ENCODE peak calls at places on chromosomes 5 and 9, in six cellular contexts. One of them, this sample, is unnamed.

GRCh38 chr5:9516591-9516990 is 29.3 kb downstream of the SEMA5A start:
- DNase-seq in coronary artery: no peak
- DNase-seq in uterus: no peak
- DNase-seq in brain microvascular endothelial cell: no peak
- DNase-seq in AG04449: no peak
- DNase-seq in HFF-Myc: no peak
- DNase-seq in this sample: no peak

GRCh38 chr5:139410886-139411835 is 7.3 kb upstream of the SPATA24 start:
- DNase-seq in coronary artery: no peak
- DNase-seq in uterus: peak; percentile 73
- DNase-seq in brain microvascular endothelial cell: no peak
- DNase-seq in HFF-Myc: no peak
- DNase-seq in AG04449: no peak
- DNase-seq in this sample: no peak

GRCh38 chr5:138339086-138339456 is 1.0 kb downstream of the FAM53C start:
- DNase-seq in coronary artery: no peak
- DNase-seq in AG04449: no peak
- DNase-seq in HFF-Myc: no peak
- DNase-seq in brain microvascular endothelial cell: no peak
- DNase-seq in uterus: no peak
- DNase-seq in this sample: no peak

GRCh38 chr9:118975736-118976135 is 393.5 kb downstream of the BRINP1 start:
- DNase-seq in coronary artery: no peak
- DNase-seq in HFF-Myc: no peak
- DNase-seq in uterus: no peak
- DNase-seq in brain microvascular endothelial cell: no peak
- DNase-seq in AG04449: no peak
- DNase-seq in this sample: no peak

GRCh38 chr9:37010976-37011375 is 23.1 kb downstream of the PAX5 start:
- DNase-seq in HFF-Myc: no peak
- DNase-seq in uterus: no peak
- DNase-seq in brain microvascular endothelial cell: no peak
- DNase-seq in AG04449: no peak
- DNase-seq in coronary artery: no peak
- DNase-seq in this sample: no peak

GRCh38 chr9:21316032-21316842 is 11.1 kb upstream of the IFNA5 start:
- DNase-seq in coronary artery: no peak
- DNase-seq in HFF-Myc: no peak
- DNase-seq in uterus: no peak
- DNase-seq in brain microvascular endothelial cell: no peak
- DNase-seq in AG04449: no peak
- DNase-seq in this sample: no peak

GRCh38 chr9:911003-911402 is 65.5 kb upstream of the DMRT3 start:
- DNase-seq in AG04449: no peak
- DNase-seq in uterus: no peak
- DNase-seq in coronary artery: no peak
- DNase-seq in brain microvascular endothelial cell: no peak
- DNase-seq in HFF-Myc: no peak
- DNase-seq in this sample: no peak

GRCh38 chr9:134061019-134061687 is 6.7 kb downstream of the BRD3 start:
- DNase-seq in AG04449: no peak
- DNase-seq in HFF-Myc: no peak
- DNase-seq in uterus: no peak
- DNase-seq in brain microvascular endothelial cell: no peak
- DNase-seq in coronary artery: no peak
- DNase-seq in this sample: no peak

GRCh38 chr5:137498301-137498735 is 808 bp downstream of the SPOCK1 start:
- DNase-seq in uterus: no peak
- DNase-seq in coronary artery: no peak
- DNase-seq in AG04449: no peak
- DNase-seq in HFF-Myc: no peak
- DNase-seq in brain microvascular endothelial cell: no peak
- DNase-seq in this sample: no peak

GRCh38 chr5:178162481-178162880 is 8.8 kb upstream of the NHP2 start:
- DNase-seq in AG04449: no peak
- DNase-seq in HFF-Myc: no peak
- DNase-seq in coronary artery: no peak
- DNase-seq in uterus: no peak
- DNase-seq in brain microvascular endothelial cell: no peak
- DNase-seq in this sample: no peak

GRCh38 chr5:5116953-5117352 is 23.2 kb upstream of the ADAMTS16 start:
- DNase-seq in uterus: no peak
- DNase-seq in HFF-Myc: no peak
- DNase-seq in coronary artery: no peak
- DNase-seq in brain microvascular endothelial cell: no peak
- DNase-seq in AG04449: no peak
- DNase-seq in this sample: no peak

GRCh38 chr9:128632486-128632885 is 24.2 kb downstream of the DYNC2I2 start:
- DNase-seq in uterus: no peak
- DNase-seq in AG04449: no peak
- DNase-seq in brain microvascular endothelial cell: no peak
- DNase-seq in coronary artery: no peak
- DNase-seq in HFF-Myc: no peak
- DNase-seq in this sample: no peak

GRCh38 chr5:5512496-5512895 is 90.0 kb downstream of the ICE1 start:
- DNase-seq in uterus: no peak
- DNase-seq in HFF-Myc: no peak
- DNase-seq in AG04449: no peak
- DNase-seq in coronary artery: no peak
- DNase-seq in brain microvascular endothelial cell: no peak
- DNase-seq in this sample: no peak

GRCh38 chr9:73780916-73781315 is 629.3 kb downstream of the ANXA1 start:
- DNase-seq in HFF-Myc: peak; percentile 2
- DNase-seq in uterus: no peak
- DNase-seq in brain microvascular endothelial cell: peak; percentile 32
- DNase-seq in AG04449: no peak
- DNase-seq in coronary artery: no peak
- DNase-seq in this sample: no peak

GRCh38 chr5:41527201-41527779 is 16.9 kb upstream of the PLCXD3 start:
- DNase-seq in uterus: no peak
- DNase-seq in coronary artery: peak; percentile 76
- DNase-seq in AG04449: peak; percentile 95
- DNase-seq in HFF-Myc: peak; percentile 29
- DNase-seq in brain microvascular endothelial cell: peak; percentile 93
- DNase-seq in this sample: no peak

GRCh38 chr5:143290115-143290514 is 113.4 kb downstream of the NR3C1 start:
- DNase-seq in AG04449: no peak
- DNase-seq in brain microvascular endothelial cell: no peak
- DNase-seq in HFF-Myc: no peak
- DNase-seq in coronary artery: no peak
- DNase-seq in uterus: no peak
- DNase-seq in this sample: no peak

GRCh38 chr5:115168829-115169391 is 798 bp downstream of the TRIM36 start:
- DNase-seq in brain microvascular endothelial cell: no peak
- DNase-seq in uterus: no peak
- DNase-seq in AG04449: no peak
- DNase-seq in coronary artery: no peak
- DNase-seq in HFF-Myc: no peak
- DNase-seq in this sample: no peak

GRCh38 chr5:150758210-150758533 is 645 bp downstream of the DCTN4 start:
- DNase-seq in AG04449: no peak
- DNase-seq in brain microvascular endothelial cell: no peak
- DNase-seq in uterus: no peak
- DNase-seq in coronary artery: no peak
- DNase-seq in HFF-Myc: no peak
- DNase-seq in this sample: no peak
- TF ChIP-seq CTCF in AG04449: no peak
- TF ChIP-seq CTCF in brain microvascular endothelial cell: no peak
- TF ChIP-seq CTCF in uterus: no peak
- TF ChIP-seq CTCF in coronary artery: no peak
- TF ChIP-seq CTCF in HFF-Myc: no peak
- TF ChIP-seq CTCF in this sample: no peak

GRCh38 chr9:115359011-115359780 is 241.2 kb upstream of the TNC start:
- DNase-seq in HFF-Myc: no peak
- DNase-seq in brain microvascular endothelial cell: no peak
- DNase-seq in AG04449: no peak
- DNase-seq in coronary artery: no peak
- DNase-seq in uterus: no peak
- DNase-seq in this sample: no peak
- H3K4me3 ChIP-seq in HFF-Myc: no peak overlapping the region
- H3K4me3 ChIP-seq in brain microvascular endothelial cell: no peak overlapping the region
- H3K4me3 ChIP-seq in AG04449: no peak overlapping the region
- H3K4me3 ChIP-seq in coronary artery: no peak overlapping the region
- H3K4me3 ChIP-seq in uterus: no peak overlapping the region
- H3K4me3 ChIP-seq in this sample: no peak overlapping the region

DNA sequence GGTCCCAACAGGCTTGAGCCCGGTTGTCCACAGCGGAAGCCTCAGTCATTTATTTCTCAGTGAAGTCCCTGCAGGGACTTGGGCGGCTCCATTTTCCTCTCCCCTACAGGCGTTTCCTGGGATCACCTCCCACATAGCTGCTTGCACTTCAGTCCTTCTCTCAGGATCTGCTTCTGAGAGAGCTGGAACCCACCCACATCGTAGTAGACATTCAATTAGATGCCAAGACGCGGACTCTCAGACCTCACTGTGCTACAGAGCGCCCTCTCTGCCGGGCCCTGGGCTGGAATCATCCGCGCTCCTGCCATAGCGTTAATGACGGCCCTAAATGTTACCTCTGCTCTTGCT is 54.0 kb upstream of the ROR2 start:
- DNase-seq in HFF-Myc: no peak
- DNase-seq in coronary artery: no peak
- DNase-seq in uterus: no peak
- DNase-seq in AG04449: no peak
- DNase-seq in brain microvascular endothelial cell: no peak
- DNase-seq in this sample: no peak
- TF ChIP-seq CTCF in HFF-Myc: no peak
- TF ChIP-seq CTCF in coronary artery: no peak
- TF ChIP-seq CTCF in uterus: no peak
- TF ChIP-seq CTCF in AG04449: no peak
- TF ChIP-seq CTCF in brain microvascular endothelial cell: no peak
- TF ChIP-seq CTCF in this sample: no peak

DNA sequence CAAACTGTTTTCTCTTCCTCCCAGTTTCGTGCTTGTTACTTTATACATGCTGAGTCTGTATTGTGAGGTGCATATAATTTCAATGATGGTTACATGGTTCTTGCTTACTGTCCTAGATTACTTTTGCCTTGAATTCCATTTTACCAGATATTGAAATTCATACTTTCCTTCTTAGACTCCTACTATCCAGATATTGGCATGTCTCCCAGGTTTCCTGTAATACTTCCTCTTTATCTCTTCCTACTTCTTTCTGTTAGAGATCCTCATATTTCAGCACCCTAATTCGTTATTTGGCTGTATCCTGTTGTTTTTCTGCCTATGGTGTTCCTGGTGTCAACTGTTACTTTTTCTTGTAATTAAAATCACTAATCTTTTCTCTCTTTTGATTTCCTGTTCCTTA is 522.1 kb downstream of the CCDC171 start:
- DNase-seq in brain microvascular endothelial cell: no peak
- DNase-seq in AG04449: no peak
- DNase-seq in HFF-Myc: no peak
- DNase-seq in coronary artery: no peak
- DNase-seq in uterus: no peak
- DNase-seq in this sample: no peak
- H3K4me3 ChIP-seq in brain microvascular endothelial cell: no peak overlapping the region
- H3K4me3 ChIP-seq in AG04449: no peak overlapping the region
- H3K4me3 ChIP-seq in HFF-Myc: no peak overlapping the region
- H3K4me3 ChIP-seq in coronary artery: no peak overlapping the region
- H3K4me3 ChIP-seq in uterus: no peak overlapping the region
- H3K4me3 ChIP-seq in this sample: no peak overlapping the region

GRCh38 chr9:131773911-131774379 is 34.1 kb upstream of the RAPGEF1 start:
- DNase-seq in coronary artery: no peak
- DNase-seq in HFF-Myc: peak; percentile 48
- DNase-seq in AG04449: no peak
- DNase-seq in brain microvascular endothelial cell: peak; percentile 46
- DNase-seq in uterus: no peak
- DNase-seq in this sample: no peak
- TF ChIP-seq CTCF in coronary artery: no peak
- TF ChIP-seq CTCF in HFF-Myc: no peak
- TF ChIP-seq CTCF in AG04449: no peak
- TF ChIP-seq CTCF in brain microvascular endothelial cell: no peak
- TF ChIP-seq CTCF in uterus: no peak
- TF ChIP-seq CTCF in this sample: no peak

GRCh38 chr9:136644343-136644592 is 18.4 kb upstream of the EGFL7 start:
- DNase-seq in brain microvascular endothelial cell: no peak
- DNase-seq in uterus: peak; percentile 78
- DNase-seq in AG04449: no peak
- DNase-seq in HFF-Myc: no peak
- DNase-seq in coronary artery: peak; percentile 88
- DNase-seq in this sample: no peak
- H3K4me3 ChIP-seq in brain microvascular endothelial cell: no peak overlapping the region
- H3K4me3 ChIP-seq in uterus: peak overlapping the region; percentile 4
- H3K4me3 ChIP-seq in AG04449: no peak overlapping the region
- H3K4me3 ChIP-seq in HFF-Myc: no peak overlapping the region
- H3K4me3 ChIP-seq in coronary artery: peak overlapping the region; percentile 64
- H3K4me3 ChIP-seq in this sample: no peak overlapping the region

DNA sequence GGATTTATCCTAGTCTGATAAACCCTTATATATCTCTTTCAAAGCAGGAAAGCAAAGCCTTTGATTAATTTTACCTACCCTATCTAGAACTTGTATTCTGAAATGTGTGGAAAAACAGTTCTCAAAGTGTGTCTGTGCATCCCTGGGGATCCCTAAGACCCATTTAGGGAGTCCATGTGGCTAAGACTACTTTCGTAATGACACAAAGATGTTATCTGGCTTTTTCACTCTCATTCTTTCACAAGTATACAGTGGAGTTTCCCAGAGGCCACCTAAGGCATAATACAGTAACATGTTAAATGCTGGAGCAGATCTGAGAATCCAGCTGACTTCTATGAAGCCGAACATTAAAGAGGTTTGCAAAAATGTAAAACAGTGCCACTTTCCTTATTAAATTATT is 54.3 kb upstream of the TNFSF15 start:
- DNase-seq in HFF-Myc: no peak
- DNase-seq in uterus: no peak
- DNase-seq in AG04449: no peak
- DNase-seq in brain microvascular endothelial cell: no peak
- DNase-seq in coronary artery: no peak
- DNase-seq in this sample: no peak
- TF ChIP-seq CTCF in HFF-Myc: no peak
- TF ChIP-seq CTCF in uterus: no peak
- TF ChIP-seq CTCF in AG04449: no peak
- TF ChIP-seq CTCF in brain microvascular endothelial cell: no peak
- TF ChIP-seq CTCF in coronary artery: no peak
- TF ChIP-seq CTCF in this sample: no peak